ENCODE peak calls at places on chromosomes 13 and 19, in eight cellular contexts. C is body of pancreas, F is spleen, X is uterus, U is type B pancreatic cell, W is choroid plexus epithelial cell, P is fibroblast of villous mesenchyme, K is H9. B is an unnamed sample.

GRCh38 chr13:109272595-109273325 is 513.6 kb downstream of the IRS2 start:
- DNase-seq in W (peak; percentile 61), X (no peak), K (no peak), C (no peak), F (no peak), U (no peak), P (peak; percentile 73), B (no peak)

GRCh38 chr19:3034194-3034844 is 5.2 kb upstream of the TLE2 start:
- DNase-seq in K (no peak), U (no peak), W (peak; percentile 50), C (no peak), F (no peak), X (no peak), P (peak; percentile 72), B (no peak)

GRCh38 chr13:26117620-26118019 is 65.8 kb upstream of the SHISA2 start:
- DNase-seq in F (no peak), P (no peak), U (no peak), W (no peak), X (no peak), K (no peak), C (no peak), B (no peak)

GRCh38 chr13:49097374-49097773 is 121.7 kb downstream of the FNDC3A start:
- DNase-seq in P (peak; percentile 81), W (peak; percentile 72), X (no peak), C (no peak), U (no peak), K (no peak), F (no peak), B (no peak)

GRCh38 chr13:85985791-85986190 is 186.6 kb upstream of the SLITRK6 start:
- DNase-seq in F (no peak), U (no peak), K (no peak), X (no peak), P (no peak), C (no peak), W (peak; percentile 86), B (no peak)

GRCh38 chr19:45786533-45786894 is 4.2 kb upstream of the DMPK start:
- DNase-seq in K (no peak), P (no peak), C (no peak), W (no peak), F (no peak), U (no peak), X (no peak), B (no peak)

GRCh38 chr19:934865-935422 is 9.1 kb downstream of the ARID3A start:
- DNase-seq in P (peak; percentile 85), F (peak; percentile 94), W (peak; percentile 50), U (no peak), K (no peak), C (peak; percentile 99), X (peak; percentile 74), B (no peak)

GRCh38 chr19:5993516-5994406 is 15.8 kb upstream of the RANBP3 start:
- DNase-seq in U (no peak), P (no peak), K (no peak), F (peak; percentile 85), C (no peak), X (no peak), W (peak; percentile 27), B (no peak)

GRCh38 chr19:44649578-44650145 is 6.0 kb downstream of the PVR start:
- DNase-seq in W (no peak), X (no peak), F (peak; percentile 37), U (no peak), C (peak; percentile 37), P (no peak), K (no peak), B (no peak)

GRCh38 chr19:4206818-4207484 is 22.4 kb upstream of the EBI3 start:
- DNase-seq in X (no peak), U (no peak), K (no peak), P (peak; percentile 26), C (no peak), W (peak; percentile 71), F (no peak), B (no peak)

GRCh38 chr13:112483299-112483698 is 104.7 kb downstream of the TUBGCP3 start:
- DNase-seq in P (no peak), C (no peak), W (no peak), U (no peak), F (no peak), X (no peak), K (no peak), B (no peak)

GRCh38 chr19:29587518-29587986 is 18.5 kb upstream of the POP4 start:
- DNase-seq in C (no peak), K (no peak), F (no peak), P (peak; percentile 24), X (no peak), W (no peak), U (no peak), B (no peak)

GRCh38 chr19:37829526-37829925 is 50.1 kb upstream of the ZNF573 start:
- DNase-seq in X (no peak), C (no peak), K (no peak), W (no peak), U (no peak), P (no peak), F (no peak), B (no peak)

GRCh38 chr19:38869836-38870607 is 8.1 kb downstream of the RINL start:
- DNase-seq in U (peak; percentile 82), W (peak; percentile 63), P (peak; percentile 72), C (peak; percentile 96), K (peak; percentile 84), F (peak; percentile 99), X (peak; percentile 82), B (peak; percentile 44)

GRCh38 chr19:33868821-33869412 is 72.2 kb downstream of the KCTD15 start:
- DNase-seq in U (peak; percentile 72), X (peak; percentile 18), F (peak; percentile 67), W (peak; percentile 51), K (peak; percentile 66), C (peak; percentile 44), P (peak; percentile 17), B (no peak)

GRCh38 chr13:20519887-20520286 is 5.8 kb downstream of the CRYL1 start:
- DNase-seq in P (no peak), C (no peak), F (no peak), W (no peak), U (no peak), K (no peak), X (no peak), B (no peak)

GRCh38 chr13:47258384-47258783 is 361.5 kb upstream of the HTR2A start:
- DNase-seq in F (no peak), X (no peak), W (no peak), K (no peak), U (no peak), P (no peak), C (no peak), B (no peak)

GRCh38 chr13:56861472-56861871 is 279.2 kb upstream of the PRR20A start:
- DNase-seq in C (no peak), X (no peak), F (no peak), U (no peak), K (no peak), P (no peak), W (no peak), B (no peak)

DNA sequence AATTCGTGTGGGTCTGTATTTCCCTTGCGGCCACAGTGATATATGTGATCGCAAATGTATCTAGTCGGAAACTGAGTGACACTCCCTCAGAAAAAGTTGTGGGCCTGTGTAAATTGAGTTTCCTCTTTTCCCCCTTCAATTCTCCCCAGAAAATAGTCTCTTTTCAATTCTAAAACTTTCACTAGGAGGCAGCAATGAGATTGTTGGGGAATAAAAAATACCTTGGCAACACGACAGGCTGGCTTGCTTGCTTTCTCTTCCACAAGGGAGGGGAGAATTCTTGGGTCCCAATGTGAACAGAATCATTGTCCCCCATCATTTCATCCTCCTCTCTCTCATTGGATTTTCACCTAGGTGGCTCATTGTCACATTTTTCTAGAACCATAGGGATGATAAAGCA is 3.7 kb upstream of the SOX21 start:
- DNase-seq in P (no peak), U (no peak), K (no peak), W (peak; percentile 28), X (no peak), F (no peak), C (no peak), B (no peak)
- TF ChIP-seq CTCF in P (peak; percentile 21), U (peak; percentile 63), K (peak; percentile 63), W (peak; percentile 43), X (no peak), F (no peak), C (no peak), B (no peak)

GRCh38 chr19:49155005-49155826 is at the start of gene HRC:
- DNase-seq in W (no peak), P (no peak), X (no peak), K (peak; percentile 52), F (no peak), U (no peak), C (peak; percentile 14), B (no peak)
- TF ChIP-seq CTCF in W (no peak), P (no peak), X (no peak), K (no peak), F (no peak), U (no peak), C (no peak), B (no peak)

DNA sequence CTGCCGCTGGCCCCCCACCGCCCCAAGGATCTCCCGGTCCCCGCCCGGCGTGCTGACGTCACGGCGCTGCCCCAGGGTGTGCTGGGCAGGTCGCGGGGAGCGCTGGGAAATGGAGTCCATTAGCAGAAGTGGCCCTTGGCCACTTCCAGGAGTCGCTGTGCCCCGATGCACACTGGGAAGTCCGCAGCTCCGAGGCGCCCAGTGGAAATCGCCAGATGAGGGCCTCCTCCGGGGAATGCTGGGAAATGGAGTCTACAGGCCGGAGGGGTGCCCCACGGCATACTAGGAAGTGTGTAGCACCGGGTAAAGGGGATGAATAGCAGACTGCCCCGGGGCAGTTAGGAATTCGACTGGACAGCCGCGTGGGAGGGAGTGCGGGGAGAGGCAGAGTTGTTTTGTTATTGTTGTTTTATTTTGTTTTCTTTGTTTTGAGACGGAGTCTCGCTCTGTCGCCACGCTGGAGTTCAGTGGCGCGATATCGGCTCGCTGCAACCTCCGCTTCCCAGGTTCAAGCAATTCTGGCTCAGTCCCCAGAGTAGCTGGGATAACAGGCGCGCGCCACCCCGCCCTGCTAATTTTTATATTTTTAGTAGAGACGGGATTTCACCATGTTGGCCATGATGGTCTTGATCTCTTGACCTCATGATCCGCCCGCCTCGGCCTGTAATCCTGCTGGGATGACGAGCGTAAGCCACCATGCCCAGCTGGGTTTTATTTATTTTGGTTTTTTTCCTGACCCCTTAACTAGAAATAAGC is at the start of gene PPP1R12C:
- DNase-seq in X (peak; percentile 99), C (peak; percentile 99), F (peak; percentile 100), P (peak; percentile 99), W (peak; percentile 99), K (peak; percentile 99), U (peak; percentile 97), B (peak; percentile 92)
- TF ChIP-seq CTCF in X (peak; percentile 22), C (no peak), F (peak; percentile 15), P (no peak), W (no peak), K (no peak), U (no peak), B (no peak)

GRCh38 chr13:96533408-96533807 is 443.5 kb downstream of the HS6ST3 start:
- DNase-seq in K (no peak), X (no peak), U (no peak), F (no peak), P (no peak), C (no peak), W (no peak), B (no peak)

GRCh38 chr13:96532804-96533203 is 442.9 kb downstream of the HS6ST3 start:
- DNase-seq in C (no peak), K (no peak), P (no peak), U (no peak), X (no peak), W (no peak), F (no peak), B (no peak)

GRCh38 chr13:96525715-96526114 is 435.8 kb downstream of the HS6ST3 start:
- DNase-seq in X (no peak), F (no peak), C (no peak), U (no peak), P (no peak), W (no peak), K (no peak), B (no peak)

GRCh38 chr13:96527497-96527896 is 437.6 kb downstream of the HS6ST3 start:
- DNase-seq in P (no peak), W (peak; percentile 1), F (no peak), K (peak; percentile 32), C (no peak), U (no peak), X (no peak), B (no peak)
- TF ChIP-seq CTCF in P (no peak), W (no peak), F (no peak), K (peak; percentile 25), C (no peak), U (no peak), X (no peak), B (no peak)

B was measured in mesothelial cell of epicardium.